ENCODE peak calls at places on chromosomes 7 and 10, in four cellular contexts. G is HEK293T, K is EH, U is T follicular helper cell. R is an unnamed sample.

GRCh38 chr10:120741415-120741814 is 109.7 kb upstream of the WDR11 start:
- DNase-seq in U (no peak), G (peak; percentile 38), K (no peak), R (no peak)

GRCh38 chr10:84540617-84541288 is 212.4 kb downstream of the CCSER2 start:
- DNase-seq in U (peak; percentile 39), K (peak; percentile 68), G (peak; percentile 78), R (peak; percentile 53)

GRCh38 chr7:40644454-40645188 is 509.8 kb downstream of the SUGCT start:
- DNase-seq in U (no peak), K (no peak), G (no peak), R (no peak)

GRCh38 chr7:65251851-65252620 is 121.6 kb upstream of the ZNF92 start:
- DNase-seq in G (peak; percentile 70), U (no peak), K (peak; percentile 18), R (peak; percentile 58)

GRCh38 chr7:23247101-23247601 is 576 bp downstream of the GPNMB start:
- DNase-seq in K (no peak), U (no peak), G (no peak), R (peak; percentile 37)

GRCh38 chr10:44968101-44968886 is 8.7 kb downstream of the RASSF4 start:
- DNase-seq in G (no peak), K (no peak), U (no peak), R (no peak)

GRCh38 chr7:69476416-69476815 is 121.9 kb upstream of the AUTS2 start:
- DNase-seq in U (no peak), G (no peak), K (no peak), R (no peak)

GRCh38 chr7:121083790-121084251 is 95.3 kb downstream of the CPED1 start:
- DNase-seq in U (no peak), K (peak; percentile 33), G (no peak), R (peak; percentile 36)

GRCh38 chr7:31957756-31958155 is 112.5 kb downstream of the PDE1C start:
- DNase-seq in K (peak; percentile 45), U (no peak), G (no peak), R (peak; percentile 55)

GRCh38 chr7:96649981-96650380 is 59.7 kb downstream of the SEM1 start:
- DNase-seq in G (no peak), K (peak; percentile 64), U (no peak), R (peak; percentile 59)

GRCh38 chr10:2791774-2792443 is 275.4 kb upstream of the PFKP start:
- DNase-seq in U (no peak), K (no peak), G (no peak), R (no peak)

GRCh38 chr7:108108131-108108530 is 22.0 kb downstream of the LAMB4 start:
- DNase-seq in G (no peak), U (no peak), K (no peak), R (no peak)

GRCh38 chr7:144941127-144941526 is 105.3 kb upstream of the TPK1 start:
- DNase-seq in K (no peak), U (no peak), G (no peak), R (no peak)

GRCh38 chr7:117728858-117729257 is 144.4 kb downstream of the CTTNBP2 start:
- DNase-seq in G (no peak), K (no peak), U (no peak), R (peak; percentile 35)

GRCh38 chr10:123200510-123200909 is 46.3 kb downstream of the BUB3 start:
- DNase-seq in K (no peak), U (no peak), G (no peak), R (no peak)

GRCh38 chr7:42471573-42472174 is 234.7 kb upstream of the GLI3 start:
- DNase-seq in G (no peak), U (no peak), K (no peak), R (no peak)

GRCh38 chr7:38321515-38321944 is 48.1 kb upstream of the TARP start:
- DNase-seq in G (no peak), K (peak; percentile 90), U (no peak), R (peak; percentile 41)

GRCh38 chr10:122655524-122656307 is 43.9 kb downstream of the C10orf120 start:
- DNase-seq in G (no peak), K (no peak), U (no peak), R (no peak)

GRCh38 chr7:92325850-92326249 is 80.1 kb downstream of the ANKIB1 start:
- DNase-seq in U (no peak), G (no peak), K (no peak), R (no peak)

GRCh38 chr10:17504547-17505245 is 50.3 kb upstream of the ST8SIA6 start:
- DNase-seq in U (no peak), G (no peak), K (peak; percentile 98), R (peak; percentile 69)

GRCh38 chr7:40204581-40204980 is 69.8 kb downstream of the SUGCT start:
- DNase-seq in K (no peak), G (no peak), U (no peak), R (no peak)

GRCh38 chr7:36985866-36986402 is 261.6 kb upstream of the AOAH start:
- DNase-seq in U (no peak), G (no peak), K (peak; percentile 2), R (no peak)

R was measured in RPMI7951.